ENCODE peak calls at places on chromosome 11, in seven cellular contexts. V is naive thymus-derived CD8-positive, alpha-beta T cell; S is A549; G is Daoy; J is AG10803; C is aorta; A is tibial nerve. B is an unnamed sample.

GRCh38 chr11:111655924-111656323 is 53.7 kb downstream of the SIK2 start:
- DNase-seq in V (no peak), S (no peak), G (no peak), J (no peak), C (no peak), A (no peak), B (no peak)

GRCh38 chr11:61716478-61717285 is 35.8 kb upstream of the MYRF start:
- DNase-seq in V (no peak), S (no peak), G (no peak), J (no peak), C (no peak), A (no peak), B (no peak)

GRCh38 chr11:15970506-15971214 is 385.7 kb downstream of the SOX6 start:
- DNase-seq in V (no peak), S (no peak), G (no peak), J (no peak), C (no peak), A (no peak), B (no peak)

GRCh38 chr11:68659158-68659921 is 25.0 kb upstream of the GAL start:
- DNase-seq in V (no peak), S (peak; percentile 52), G (peak; percentile 93), J (peak; percentile 83), C (no peak), A (peak; percentile 75), B (no peak)

GRCh38 chr11:14362613-14363012 is 3.6 kb upstream of the RRAS2 start:
- DNase-seq in V (no peak), S (no peak), G (no peak), J (no peak), C (no peak), A (no peak), B (no peak)

GRCh38 chr11:72326151-72326842 is 82.3 kb upstream of the PHOX2A start:
- DNase-seq in V (no peak), S (peak; percentile 21), G (peak; percentile 23), J (peak; percentile 45), C (no peak), A (no peak), B (no peak)

GRCh38 chr11:71498091-71498490 is 29.0 kb upstream of the KRTAP5-7 start:
- DNase-seq in V (no peak), S (no peak), G (no peak), J (no peak), C (peak; percentile 61), A (no peak), B (no peak)

GRCh38 chr11:103609117-103610066 is 427.0 kb upstream of the DDI1 start:
- DNase-seq in V (no peak), S (peak; percentile 68), G (peak; percentile 55), J (peak; percentile 95), C (no peak), A (no peak), B (peak; percentile 18)

GRCh38 chr11:99015634-99016454 is 4.9 kb upstream of the CNTN5 start:
- DNase-seq in V (no peak), S (peak; percentile 39), G (peak; percentile 33), J (peak; percentile 47), C (no peak), A (no peak), B (no peak)

GRCh38 chr11:3623126-3623525 is 18.7 kb downstream of the ART5 start:
- DNase-seq in V (no peak), S (no peak), G (no peak), J (no peak), C (peak; percentile 26), A (no peak), B (no peak)

GRCh38 chr11:107592813-107593212 is 1.9 kb downstream of the ELMOD1 start:
- DNase-seq in V (no peak), S (no peak), G (no peak), J (no peak), C (no peak), A (no peak), B (no peak)

GRCh38 chr11:115080923-115081322 is 402.6 kb downstream of the NXPE2 start:
- DNase-seq in V (no peak), S (no peak), G (no peak), J (no peak), C (no peak), A (no peak), B (no peak)

GRCh38 chr11:66188580-66188979 is 79.9 kb upstream of the RAB1B start:
- DNase-seq in V (no peak), S (no peak), G (peak; percentile 60), J (peak; percentile 56), C (no peak), A (no peak), B (no peak)

GRCh38 chr11:36672815-36673450 is 74.9 kb upstream of the RAG2 start:
- DNase-seq in V (peak; percentile 1), S (peak; percentile 58), G (peak; percentile 30), J (peak; percentile 52), C (no peak), A (no peak), B (peak; percentile 7)

GRCh38 chr11:35911013-35911412 is 32.8 kb upstream of the LDLRAD3 start:
- DNase-seq in V (no peak), S (no peak), G (no peak), J (no peak), C (no peak), A (no peak), B (no peak)

GRCh38 chr11:120306519-120307242 is 18.4 kb upstream of the TLCD5 start:
- DNase-seq in V (no peak), S (peak; percentile 65), G (peak; percentile 94), J (peak; percentile 92), C (peak; percentile 90), A (no peak), B (no peak)

GRCh38 chr11:76695767-76696166 is 25.2 kb upstream of the LRRC32 start:
- DNase-seq in V (no peak), S (no peak), G (no peak), J (no peak), C (no peak), A (no peak), B (no peak)

GRCh38 chr11:13046626-13047570 is 37.8 kb downstream of the RASSF10 start:
- DNase-seq in V (no peak), S (no peak), G (no peak), J (no peak), C (no peak), A (no peak), B (no peak)

GRCh38 chr11:70755410-70756158 is 357.3 kb downstream of the CTTN start:
- DNase-seq in V (peak; percentile 26), S (peak; percentile 75), G (peak; percentile 82), J (peak; percentile 58), C (peak; percentile 90), A (peak; percentile 44), B (peak; percentile 86)

GRCh38 chr11:79973701-79974626 is 533.1 kb upstream of the TENM4 start:
- DNase-seq in V (no peak), S (no peak), G (peak; percentile 4), J (peak; percentile 49), C (no peak), A (no peak), B (no peak)

GRCh38 chr11:15206791-15207190 is 92.1 kb downstream of the INSC start:
- DNase-seq in V (no peak), S (no peak), G (no peak), J (no peak), C (no peak), A (no peak), B (no peak)

B was measured in endothelial cell.